ENCODE peak calls at places on chromosomes 16 and 17, in four cellular contexts. O is sigmoid colon, E is SK-N-SH, G is endothelial cell of umbilical vein. B is an unnamed sample. For H3K4me1, the result is how much of the 10 kb centered on the place peaks cover.

GRCh38 chr17:56699186-56699895 is 105.8 kb downstream of the NOG start:
- DNase-seq in O (peak), G (peak), E (peak), B (peak)

GRCh38 chr17:68686108-68686988 is 85.2 kb upstream of the FAM20A start:
- DNase-seq in G (no peak), E (no peak), O (no peak), B (no peak)

GRCh38 chr17:45436161-45436560 is 3.5 kb upstream of the ARHGAP27 start:
- DNase-seq in O (no peak), E (peak), G (no peak), B (no peak)

GRCh38 chr16:88478115-88478514 is 25.0 kb downstream of the ZFPM1 start:
- DNase-seq in G (no peak), O (no peak), E (no peak), B (no peak)

GRCh38 chr16:14102925-14103720 is 32.0 kb downstream of the MRTFB start:
- DNase-seq in G (peak), E (no peak), O (no peak), B (no peak)

GRCh38 chr17:41666336-41666680 is 22.4 kb upstream of the EIF1 start:
- DNase-seq in E (peak), G (peak), O (peak), B (no peak)

GRCh38 chr17:38868968-38869646 is 751 bp upstream of the LASP1 start:
- DNase-seq in G (peak), E (peak), O (peak), B (peak)

GRCh38 chr17:70869402-70870085 is 700.2 kb downstream of the KCNJ2 start:
- DNase-seq in E (no peak), O (no peak), G (no peak), B (no peak)

GRCh38 chr16:54407596-54407995 is 121.0 kb upstream of the IRX3 start:
- DNase-seq in G (no peak), O (no peak), E (no peak), B (no peak)

GRCh38 chr16:49857423-49858181 is 1.7 kb upstream of the ZNF423 start:
- DNase-seq in E (peak), G (peak), O (peak), B (peak)

GRCh38 chr16:1997591-1998359 is 8.0 kb downstream of the SYNGR3 start:
- DNase-seq in O (no peak), E (no peak), G (no peak), B (no peak)

GRCh38 chr17:16661217-16661616 is 7.6 kb upstream of the ZNF624 start:
- DNase-seq in O (no peak), E (no peak), G (no peak), B (no peak)

GRCh38 chr17:73283841-73284282 is 22.2 kb upstream of the CPSF4L start:
- DNase-seq in O (peak), E (peak), G (no peak), B (no peak)

GRCh38 chr16:88078111-88078775 is 127.0 kb downstream of the BANP start:
- DNase-seq in E (no peak), O (no peak), G (no peak), B (no peak)

GRCh38 chr16:10312784-10313724 is 72.8 kb upstream of the ATF7IP2 start:
- DNase-seq in E (no peak), G (no peak), O (no peak), B (peak)

GRCh38 chr16:74230126-74230525 is 66.5 kb upstream of the PSMD7 start:
- DNase-seq in G (no peak), O (no peak), E (no peak), B (no peak)

GRCh38 chr17:82086941-82087906 is 10.8 kb downstream of the FASN start:
- DNase-seq in E (no peak), O (no peak), G (no peak), B (no peak)

GRCh38 chr17:14748036-14748715 is 447.3 kb downstream of the HS3ST3B1 start:
- DNase-seq in G (no peak), E (no peak), O (no peak), B (no peak)

GRCh38 chr17:62749926-62750325 is 58.2 kb downstream of the MARCHF10 start:
- DNase-seq in O (no peak), E (no peak), G (no peak), B (no peak)

GRCh38 chr16:49921791-49922456 is 66.0 kb upstream of the ZNF423 start:
- DNase-seq in O (peak), E (peak), G (peak), B (peak)

GRCh38 chr17:61355475-61355874 is 44.2 kb upstream of the TBX2 start:
- DNase-seq in E (no peak), O (no peak), G (no peak), B (no peak)

GRCh38 chr17:19533718-19534561 is at the start of gene SLC47A1:
- DNase-seq in O (no peak), G (peak), E (peak), B (no peak)

GRCh38 chr17:78729636-78730035 is 52.4 kb downstream of the CYTH1 start:
- DNase-seq in E (no peak), G (no peak), O (no peak), B (no peak)

GRCh38 chr17:72126575-72127486 is 6.0 kb downstream of the SOX9 start:
- DNase-seq in E (peak), G (no peak), O (no peak), B (peak)

GRCh38 chr17:58337126-58337599 is 8.6 kb upstream of the TSPOAP1 start:
- DNase-seq in G (no peak), O (no peak), E (peak), B (no peak)

GRCh38 chr17:75920045-75920560 is 15.4 kb upstream of the MRPL38 start:
- DNase-seq in O (no peak), G (no peak), E (no peak), B (no peak)

GRCh38 chr17:49696233-49696761 is 11.5 kb downstream of the SLC35B1 start:
- DNase-seq in G (no peak), O (no peak), E (no peak), B (no peak)

GRCh38 chr16:22627043-22627442 is 116.4 kb downstream of the NPIPB5 start:
- DNase-seq in G (no peak), O (no peak), E (no peak), B (no peak)

GRCh38 chr17:27333410-27333980 is 39.6 kb downstream of the WSB1 start:
- DNase-seq in E (no peak), G (no peak), O (no peak), B (no peak)

GRCh38 chr17:41052594-41052993 is 2.4 kb downstream of the KRTAP2-2 start:
- DNase-seq in G (no peak), E (no peak), O (no peak), B (no peak)

GRCh38 chr16:8863594-8864424 is 5.0 kb downstream of the CARHSP1 start:
- DNase-seq in E (no peak), G (no peak), O (no peak), B (peak)

GRCh38 chr17:1830288-1830687 is 483 bp downstream of the RPA1 start:
- DNase-seq in O (no peak), G (peak), E (peak), B (no peak)

GRCh38 chr17:1829189-1829578 is 518 bp downstream of the SMYD4 start:
- DNase-seq in O (peak), E (no peak), G (peak), B (no peak)

GRCh38 chr17:1834378-1835149 is 4.8 kb downstream of the RPA1 start:
- DNase-seq in G (no peak), O (no peak), E (no peak), B (no peak)

DNA sequence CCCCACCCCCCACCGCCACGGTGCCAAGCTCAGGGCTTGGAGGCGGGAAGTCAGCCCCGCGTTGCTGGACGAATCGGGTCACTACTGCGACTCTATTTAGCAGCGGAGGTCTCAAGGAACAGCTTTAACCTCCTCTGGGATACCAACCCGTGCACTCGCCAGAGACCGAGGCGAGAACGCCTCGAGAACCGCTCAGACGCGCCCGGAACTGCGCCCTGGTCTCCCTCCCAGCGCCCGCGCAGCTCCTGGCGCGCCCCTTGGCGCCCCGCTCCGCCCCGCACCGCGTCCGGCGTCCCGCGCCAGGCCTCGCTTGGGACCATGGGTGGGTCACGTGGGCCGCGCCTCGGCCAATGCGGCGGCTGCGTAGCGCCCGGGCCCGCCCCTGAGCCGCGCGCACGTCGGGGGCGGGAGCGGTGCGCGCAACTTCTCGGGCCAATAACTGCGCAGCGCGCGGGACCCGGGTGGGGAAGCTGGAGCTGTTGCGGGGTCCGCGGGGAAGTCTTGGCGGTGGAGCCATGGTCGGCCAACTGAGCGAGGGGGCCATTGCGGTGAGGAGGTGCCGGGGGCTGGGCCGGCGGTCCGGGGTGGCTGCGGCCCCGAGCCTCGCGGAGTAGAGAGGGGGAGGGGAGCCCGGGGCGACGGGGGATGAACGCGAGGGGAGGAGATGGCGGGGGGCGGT is at the start of the genes RPA1 and SMYD4:
- DNase-seq in G (peak), E (peak), O (peak), B (peak)
- TF ChIP-seq POLR2AphosphoS5 in G (peak), E (peak), O (peak), B (peak)

GRCh38 chr17:65173284-65173793 is 36.2 kb downstream of the RGS9 start:
- DNase-seq in E (peak), G (peak), O (no peak), B (peak)

GRCh38 chr17:65176646-65177409 is 39.7 kb downstream of the RGS9 start:
- DNase-seq in G (no peak), O (no peak), E (no peak), B (no peak)

GRCh38 chr17:65175952-65176351 is 38.8 kb downstream of the RGS9 start:
- DNase-seq in G (no peak), O (no peak), E (no peak), B (no peak)

GRCh38 chr17:65173951-65174683 is 36.9 kb downstream of the RGS9 start:
- DNase-seq in O (no peak), E (peak), G (no peak), B (no peak)

DNA sequence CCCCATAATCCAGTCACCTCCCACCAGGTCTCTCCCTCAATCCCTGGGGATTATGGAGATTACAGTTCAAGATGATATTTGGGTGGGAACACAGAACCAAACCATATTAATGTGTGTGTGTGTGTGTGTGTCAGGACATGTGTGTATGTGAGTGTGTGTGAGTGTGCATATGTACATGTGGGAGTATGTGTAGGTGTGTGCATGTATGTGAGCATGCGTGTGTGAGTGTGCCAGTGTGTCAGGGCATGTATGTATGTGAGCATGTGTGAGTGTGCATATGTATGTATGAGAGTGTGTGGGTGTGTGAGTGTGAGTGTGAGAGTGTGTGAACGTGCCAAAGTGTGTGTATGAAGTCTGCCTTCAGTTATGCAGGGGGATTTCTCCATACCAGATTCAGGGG is 37.8 kb downstream of the RGS9 start:
- DNase-seq in G (no peak), E (no peak), O (no peak), B (no peak)
- H3K4me1 ChIP-seq in G (under half), E (under half), O (under half), B (under half)

DNA sequence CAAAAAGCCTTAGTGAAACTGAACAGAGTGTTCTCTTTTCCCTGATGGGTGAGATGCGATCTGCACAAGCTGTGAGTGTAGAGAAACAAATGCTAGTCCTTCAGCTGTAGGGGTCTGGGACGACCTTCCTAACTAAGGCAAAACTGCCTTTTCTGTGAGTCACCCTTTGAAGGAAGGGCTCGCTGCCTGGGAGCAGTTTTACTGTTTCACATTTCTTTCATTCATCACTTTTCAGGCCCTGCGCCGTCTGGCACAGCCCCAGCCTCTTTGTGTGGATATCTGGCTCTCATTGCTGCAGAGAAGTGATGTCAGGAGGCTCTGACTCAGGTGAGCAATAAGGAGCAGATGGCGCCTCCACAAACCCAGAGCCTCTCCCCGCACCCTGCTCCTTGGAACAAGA is 57.4 kb downstream of the HS3ST3A1 start:
- DNase-seq in G (no peak), E (no peak), O (peak), B (no peak)
- TF ChIP-seq POLR2AphosphoS5 in G (no peak), E (peak), O (no peak), B (peak)

GRCh38 chr16:30555848-30556473 is 2.2 kb downstream of the ZNF764 start:
- DNase-seq in E (no peak), O (no peak), G (no peak), B (no peak)
- H3K4me1 ChIP-seq in E (under half), O (under half), G (under half), B (under half)

GRCh38 chr17:18225562-18226283 is at the start of gene LLGL1:
- DNase-seq in G (peak), E (peak), O (no peak), B (no peak)
- TF ChIP-seq POLR2AphosphoS5 in G (peak), E (no peak), O (no peak), B (no peak)

GRCh38 chr16:86355538-86355937 is 154.8 kb upstream of the FOXF1 start:
- DNase-seq in E (no peak), O (no peak), G (no peak), B (no peak)
- H3K4me1 ChIP-seq in E (under half), O (under half), G (under half), B (under half)

GRCh38 chr16:48408688-48409087 is 23.5 kb upstream of the SIAH1 start:
- DNase-seq in E (no peak), G (no peak), O (peak), B (peak)

GRCh38 chr16:48409839-48410610 is 24.8 kb upstream of the SIAH1 start:
- DNase-seq in E (no peak), G (no peak), O (no peak), B (peak)

GRCh38 chr16:48405907-48406306 is 20.7 kb upstream of the SIAH1 start:
- DNase-seq in E (no peak), O (no peak), G (no peak), B (no peak)

GRCh38 chr16:48405153-48405552 is 19.9 kb upstream of the SIAH1 start:
- DNase-seq in O (no peak), E (no peak), G (no peak), B (no peak)
- TF ChIP-seq POLR2AphosphoS5 in O (no peak), E (no peak), G (no peak), B (no peak)

DNA sequence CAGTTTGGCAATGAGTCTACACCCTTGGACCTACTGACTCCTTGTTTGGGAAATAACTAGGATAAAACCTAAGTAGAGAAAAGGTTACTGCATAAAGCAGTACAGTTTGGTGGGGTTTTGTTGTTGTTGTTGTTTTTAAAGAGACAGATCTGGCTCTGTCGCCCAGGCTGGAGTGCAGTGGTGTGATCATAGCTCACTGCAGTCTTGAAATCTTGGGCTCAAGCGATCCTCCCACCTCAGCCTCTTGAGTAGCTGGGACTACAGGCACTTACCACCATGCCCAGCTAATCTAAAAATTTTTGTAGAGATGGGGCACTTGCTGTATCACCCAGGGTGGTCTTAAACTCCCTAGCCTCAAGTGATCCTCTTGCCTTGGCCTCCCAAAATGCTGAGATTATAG is 1.2 kb downstream of the PDP2 start:
- DNase-seq in G (no peak), O (no peak), E (no peak), B (no peak)
- H3K4me1 ChIP-seq in G (under half), O (under half), E (under half), B (under half)

DNA sequence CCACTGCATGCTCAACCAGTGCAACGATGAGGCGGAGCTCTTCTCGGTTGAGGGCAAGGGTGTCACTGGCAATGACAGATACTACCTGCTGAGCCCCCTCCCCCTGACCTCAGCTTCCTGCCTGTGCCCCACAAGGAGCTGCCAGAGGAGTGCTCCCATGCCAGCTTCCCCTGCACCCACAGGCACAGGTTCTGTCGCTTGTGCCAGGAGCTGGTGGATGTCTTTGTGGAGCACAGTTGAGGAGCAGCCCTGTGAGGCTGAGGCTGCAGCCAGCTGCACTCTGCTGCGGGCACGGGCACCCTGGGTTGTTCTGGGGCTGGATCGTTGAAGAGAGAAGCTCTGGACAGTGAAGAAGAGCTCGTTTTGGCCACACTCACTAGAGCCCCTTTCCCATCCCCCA is 165.3 kb upstream of the ZNF267 start:
- DNase-seq in O (no peak), G (no peak), E (no peak), B (no peak)
- TF ChIP-seq POLR2AphosphoS5 in O (no peak), G (no peak), E (no peak), B (no peak)

DNA sequence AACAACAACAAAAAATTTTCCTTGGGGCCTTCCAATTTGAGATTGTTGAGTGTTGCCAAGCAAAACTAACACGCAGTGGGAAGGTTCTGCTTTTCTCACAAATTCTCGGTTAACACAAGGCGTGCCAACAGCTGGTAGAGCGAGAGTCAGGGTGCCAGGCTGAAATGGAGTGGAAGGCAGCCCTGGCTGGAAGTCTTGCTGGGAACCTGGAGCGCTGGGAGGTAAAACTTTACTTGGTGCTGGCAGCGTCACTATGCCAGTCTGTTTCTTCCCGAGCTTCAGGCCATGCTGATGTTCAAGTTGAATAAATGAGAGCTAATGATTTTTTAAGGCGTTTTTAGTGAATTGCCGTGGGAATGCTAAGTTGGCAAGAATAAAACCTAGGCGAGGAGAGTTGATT is 189.5 kb downstream of the WWOX start:
- DNase-seq in G (no peak), E (no peak), O (no peak), B (no peak)
- H3K4me1 ChIP-seq in G (under half), E (under half), O (under half), B (under half)